ENCODE peak calls at places on chromosomes 11 and 22, in ten cellular contexts. One of them, this sample, is unnamed.

GRCh38 chr11:71103266-71103665 is 149.1 kb downstream of the SHANK2 start:
- DNase-seq in AG04450: no peak
- DNase-seq in heart right ventricle: no peak
- DNase-seq in HCT116: no peak
- DNase-seq in pancreas: peak
- DNase-seq in effector memory CD4-positive, alpha-beta T cell: no peak
- DNase-seq in upper lobe of right lung: no peak
- DNase-seq in MM.1S: no peak
- DNase-seq in ovary: no peak
- DNase-seq in GM12865: no peak
- DNase-seq in this sample: no peak

GRCh38 chr11:33701302-33701701 is 676 bp upstream of the C11orf91 start:
- DNase-seq in AG04450: no peak
- DNase-seq in heart right ventricle: no peak
- DNase-seq in HCT116: no peak
- DNase-seq in pancreas: no peak
- DNase-seq in effector memory CD4-positive, alpha-beta T cell: no peak
- DNase-seq in upper lobe of right lung: no peak
- DNase-seq in MM.1S: peak
- DNase-seq in ovary: no peak
- DNase-seq in GM12865: no peak
- DNase-seq in this sample: no peak

GRCh38 chr11:110329441-110329840 is 33.0 kb upstream of the RDX start:
- DNase-seq in AG04450: no peak
- DNase-seq in heart right ventricle: no peak
- DNase-seq in HCT116: no peak
- DNase-seq in pancreas: no peak
- DNase-seq in effector memory CD4-positive, alpha-beta T cell: no peak
- DNase-seq in upper lobe of right lung: no peak
- DNase-seq in MM.1S: no peak
- DNase-seq in ovary: no peak
- DNase-seq in GM12865: peak
- DNase-seq in this sample: no peak

GRCh38 chr11:131943296-131943695 is 572.9 kb downstream of the NTM start:
- DNase-seq in AG04450: no peak
- DNase-seq in heart right ventricle: no peak
- DNase-seq in HCT116: no peak
- DNase-seq in pancreas: no peak
- DNase-seq in effector memory CD4-positive, alpha-beta T cell: no peak
- DNase-seq in upper lobe of right lung: no peak
- DNase-seq in MM.1S: no peak
- DNase-seq in ovary: no peak
- DNase-seq in GM12865: no peak
- DNase-seq in this sample: no peak

GRCh38 chr11:85114786-85115185 is 512.4 kb downstream of the DLG2 start:
- DNase-seq in AG04450: peak
- DNase-seq in heart right ventricle: no peak
- DNase-seq in HCT116: no peak
- DNase-seq in pancreas: no peak
- DNase-seq in effector memory CD4-positive, alpha-beta T cell: no peak
- DNase-seq in upper lobe of right lung: no peak
- DNase-seq in MM.1S: no peak
- DNase-seq in ovary: no peak
- DNase-seq in GM12865: no peak
- DNase-seq in this sample: no peak

GRCh38 chr22:31089101-31090100 is 8.3 kb downstream of the SMTN start:
- DNase-seq in AG04450: no peak
- DNase-seq in heart right ventricle: peak
- DNase-seq in HCT116: no peak
- DNase-seq in pancreas: peak
- DNase-seq in effector memory CD4-positive, alpha-beta T cell: no peak
- DNase-seq in upper lobe of right lung: no peak
- DNase-seq in MM.1S: peak
- DNase-seq in ovary: peak
- DNase-seq in GM12865: peak
- DNase-seq in this sample: no peak

GRCh38 chr22:38981005-38981658 is 1.0 kb upstream of the APOBEC3B start:
- DNase-seq in AG04450: no peak
- DNase-seq in heart right ventricle: no peak
- DNase-seq in HCT116: peak
- DNase-seq in pancreas: peak
- DNase-seq in effector memory CD4-positive, alpha-beta T cell: no peak
- DNase-seq in upper lobe of right lung: no peak
- DNase-seq in MM.1S: no peak
- DNase-seq in ovary: peak
- DNase-seq in GM12865: peak
- DNase-seq in this sample: peak

GRCh38 chr11:96155627-96156378 is 187.2 kb downstream of the MAML2 start:
- DNase-seq in AG04450: peak
- DNase-seq in heart right ventricle: peak
- DNase-seq in HCT116: peak
- DNase-seq in pancreas: peak
- DNase-seq in effector memory CD4-positive, alpha-beta T cell: no peak
- DNase-seq in upper lobe of right lung: peak
- DNase-seq in MM.1S: no peak
- DNase-seq in ovary: peak
- DNase-seq in GM12865: peak
- DNase-seq in this sample: peak

GRCh38 chr11:47498584-47499152 is 49.7 kb upstream of the RAPSN start:
- DNase-seq in AG04450: no peak
- DNase-seq in heart right ventricle: no peak
- DNase-seq in HCT116: no peak
- DNase-seq in pancreas: no peak
- DNase-seq in effector memory CD4-positive, alpha-beta T cell: no peak
- DNase-seq in upper lobe of right lung: no peak
- DNase-seq in MM.1S: no peak
- DNase-seq in ovary: no peak
- DNase-seq in GM12865: no peak
- DNase-seq in this sample: no peak
- H3K4me3 ChIP-seq in AG04450: no peak
- H3K4me3 ChIP-seq in heart right ventricle: no peak
- H3K4me3 ChIP-seq in HCT116: no peak
- H3K4me3 ChIP-seq in pancreas: no peak
- H3K4me3 ChIP-seq in effector memory CD4-positive, alpha-beta T cell: no peak
- H3K4me3 ChIP-seq in upper lobe of right lung: no peak
- H3K4me3 ChIP-seq in MM.1S: no peak
- H3K4me3 ChIP-seq in ovary: no peak
- H3K4me3 ChIP-seq in GM12865: no peak
- H3K4me3 ChIP-seq in this sample: no peak

GRCh38 chr11:114219559-114220349 is 76.4 kb upstream of the NNMT start:
- DNase-seq in AG04450: no peak
- DNase-seq in heart right ventricle: no peak
- DNase-seq in HCT116: no peak
- DNase-seq in pancreas: no peak
- DNase-seq in effector memory CD4-positive, alpha-beta T cell: no peak
- DNase-seq in upper lobe of right lung: no peak
- DNase-seq in MM.1S: no peak
- DNase-seq in ovary: peak
- DNase-seq in GM12865: no peak
- DNase-seq in this sample: no peak

GRCh38 chr11:114218508-114218907 is 77.7 kb upstream of the NNMT start:
- DNase-seq in AG04450: no peak
- DNase-seq in heart right ventricle: no peak
- DNase-seq in HCT116: no peak
- DNase-seq in pancreas: no peak
- DNase-seq in effector memory CD4-positive, alpha-beta T cell: no peak
- DNase-seq in upper lobe of right lung: no peak
- DNase-seq in MM.1S: no peak
- DNase-seq in ovary: no peak
- DNase-seq in GM12865: no peak
- DNase-seq in this sample: no peak

GRCh38 chr11:114215428-114215827 is 80.8 kb upstream of the NNMT start:
- DNase-seq in AG04450: no peak
- DNase-seq in heart right ventricle: no peak
- DNase-seq in HCT116: no peak
- DNase-seq in pancreas: no peak
- DNase-seq in effector memory CD4-positive, alpha-beta T cell: no peak
- DNase-seq in upper lobe of right lung: no peak
- DNase-seq in MM.1S: no peak
- DNase-seq in ovary: no peak
- DNase-seq in GM12865: no peak
- DNase-seq in this sample: no peak

GRCh38 chr11:114215871-114216803 is 80.1 kb upstream of the NNMT start:
- DNase-seq in AG04450: no peak
- DNase-seq in heart right ventricle: peak
- DNase-seq in HCT116: no peak
- DNase-seq in pancreas: no peak
- DNase-seq in effector memory CD4-positive, alpha-beta T cell: no peak
- DNase-seq in upper lobe of right lung: no peak
- DNase-seq in MM.1S: no peak
- DNase-seq in ovary: no peak
- DNase-seq in GM12865: no peak
- DNase-seq in this sample: no peak

DNA sequence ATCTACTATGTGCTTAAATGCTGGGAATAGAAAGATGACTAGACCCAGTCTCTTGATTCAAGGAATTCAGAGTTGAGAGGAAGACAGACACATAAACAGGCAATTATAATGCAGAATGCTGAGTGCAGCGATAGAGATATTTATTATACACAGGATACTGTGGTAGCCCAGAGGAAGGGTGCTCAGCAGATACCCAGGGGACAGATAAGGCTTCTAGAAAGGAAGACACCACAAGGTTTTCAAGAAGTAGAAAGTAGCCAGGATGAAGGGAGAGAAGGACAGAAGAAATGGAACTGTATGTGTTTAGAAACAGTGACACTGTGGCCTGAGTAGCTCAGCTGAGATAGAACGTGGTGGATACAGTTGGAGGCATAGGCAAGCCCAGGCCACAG is 79.4 kb upstream of the NNMT start:
- DNase-seq in AG04450: no peak
- DNase-seq in heart right ventricle: no peak
- DNase-seq in HCT116: no peak
- DNase-seq in pancreas: no peak
- DNase-seq in effector memory CD4-positive, alpha-beta T cell: no peak
- DNase-seq in upper lobe of right lung: no peak
- DNase-seq in MM.1S: no peak
- DNase-seq in ovary: no peak
- DNase-seq in GM12865: no peak
- DNase-seq in this sample: no peak
- H3K4me3 ChIP-seq in AG04450: no peak
- H3K4me3 ChIP-seq in heart right ventricle: no peak
- H3K4me3 ChIP-seq in HCT116: no peak
- H3K4me3 ChIP-seq in pancreas: no peak
- H3K4me3 ChIP-seq in effector memory CD4-positive, alpha-beta T cell: no peak
- H3K4me3 ChIP-seq in upper lobe of right lung: no peak
- H3K4me3 ChIP-seq in MM.1S: no peak
- H3K4me3 ChIP-seq in ovary: no peak
- H3K4me3 ChIP-seq in GM12865: no peak
- H3K4me3 ChIP-seq in this sample: no peak

DNA sequence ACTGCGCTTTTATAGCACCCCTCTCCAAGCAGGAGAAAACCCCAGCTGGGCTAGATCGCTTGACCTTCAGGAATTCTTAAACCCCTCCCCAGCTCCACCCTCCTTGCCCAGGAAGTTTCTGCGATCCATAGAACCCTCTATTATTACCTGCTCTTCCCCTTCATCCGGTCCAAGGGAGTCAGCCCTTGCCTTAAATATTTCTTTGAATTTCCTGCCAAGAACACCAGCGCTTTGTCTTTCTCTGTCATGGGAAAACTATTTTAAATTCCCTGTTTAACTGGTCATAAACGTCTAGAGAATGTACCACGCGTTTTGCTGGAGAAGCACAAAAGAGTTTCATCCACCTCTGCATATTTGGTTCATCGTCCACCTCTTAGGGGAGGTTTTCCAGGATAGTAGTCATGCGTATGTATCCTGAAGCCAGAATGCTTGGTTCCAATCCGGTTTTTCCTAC is 522 bp upstream of the TRAF6 start:
- DNase-seq in AG04450: no peak
- DNase-seq in heart right ventricle: no peak
- DNase-seq in HCT116: no peak
- DNase-seq in pancreas: no peak
- DNase-seq in effector memory CD4-positive, alpha-beta T cell: no peak
- DNase-seq in upper lobe of right lung: no peak
- DNase-seq in MM.1S: no peak
- DNase-seq in ovary: no peak
- DNase-seq in GM12865: no peak
- DNase-seq in this sample: no peak
- H3K4me3 ChIP-seq in AG04450: peak
- H3K4me3 ChIP-seq in heart right ventricle: peak
- H3K4me3 ChIP-seq in HCT116: peak
- H3K4me3 ChIP-seq in pancreas: peak
- H3K4me3 ChIP-seq in effector memory CD4-positive, alpha-beta T cell: peak
- H3K4me3 ChIP-seq in upper lobe of right lung: peak
- H3K4me3 ChIP-seq in MM.1S: peak
- H3K4me3 ChIP-seq in ovary: peak
- H3K4me3 ChIP-seq in GM12865: peak
- H3K4me3 ChIP-seq in this sample: peak

GRCh38 chr11:24515632-24516031 is 18.8 kb downstream of the LUZP2 start:
- DNase-seq in AG04450: no peak
- DNase-seq in heart right ventricle: no peak
- DNase-seq in HCT116: no peak
- DNase-seq in pancreas: no peak
- DNase-seq in effector memory CD4-positive, alpha-beta T cell: no peak
- DNase-seq in upper lobe of right lung: no peak
- DNase-seq in MM.1S: no peak
- DNase-seq in ovary: no peak
- DNase-seq in GM12865: no peak
- DNase-seq in this sample: no peak

GRCh38 chr11:24513837-24514594 is 17.2 kb downstream of the LUZP2 start:
- DNase-seq in AG04450: no peak
- DNase-seq in heart right ventricle: no peak
- DNase-seq in HCT116: no peak
- DNase-seq in pancreas: no peak
- DNase-seq in effector memory CD4-positive, alpha-beta T cell: no peak
- DNase-seq in upper lobe of right lung: no peak
- DNase-seq in MM.1S: no peak
- DNase-seq in ovary: no peak
- DNase-seq in GM12865: no peak
- DNase-seq in this sample: no peak

GRCh38 chr11:24516658-24517057 is 19.8 kb downstream of the LUZP2 start:
- DNase-seq in AG04450: no peak
- DNase-seq in heart right ventricle: no peak
- DNase-seq in HCT116: no peak
- DNase-seq in pancreas: no peak
- DNase-seq in effector memory CD4-positive, alpha-beta T cell: no peak
- DNase-seq in upper lobe of right lung: no peak
- DNase-seq in MM.1S: no peak
- DNase-seq in ovary: no peak
- DNase-seq in GM12865: no peak
- DNase-seq in this sample: no peak

GRCh38 chr11:24509114-24509513 is 12.3 kb downstream of the LUZP2 start:
- DNase-seq in AG04450: no peak
- DNase-seq in heart right ventricle: no peak
- DNase-seq in HCT116: no peak
- DNase-seq in pancreas: no peak
- DNase-seq in effector memory CD4-positive, alpha-beta T cell: no peak
- DNase-seq in upper lobe of right lung: no peak
- DNase-seq in MM.1S: peak
- DNase-seq in ovary: no peak
- DNase-seq in GM12865: no peak
- DNase-seq in this sample: no peak

DNA sequence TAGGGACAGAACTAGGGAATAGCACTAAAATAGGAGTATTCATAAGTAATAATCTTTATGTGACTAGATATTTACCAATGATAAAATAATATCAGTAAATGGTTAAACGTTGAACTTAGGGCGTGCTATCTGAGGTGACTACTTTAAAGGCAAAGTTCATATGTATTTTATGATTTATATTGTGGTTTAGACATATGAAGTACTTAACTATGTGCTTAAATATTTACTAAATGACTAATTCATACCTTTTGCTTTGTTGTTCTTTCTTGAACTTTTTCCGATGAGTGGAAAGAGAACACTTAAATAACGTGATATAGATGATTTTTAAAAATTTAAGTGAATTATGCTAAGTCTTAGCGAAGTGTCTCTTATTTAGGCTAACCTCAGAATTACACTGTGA is 14.7 kb downstream of the LUZP2 start:
- DNase-seq in AG04450: no peak
- DNase-seq in heart right ventricle: no peak
- DNase-seq in HCT116: no peak
- DNase-seq in pancreas: no peak
- DNase-seq in effector memory CD4-positive, alpha-beta T cell: no peak
- DNase-seq in upper lobe of right lung: no peak
- DNase-seq in MM.1S: no peak
- DNase-seq in ovary: no peak
- DNase-seq in GM12865: no peak
- DNase-seq in this sample: no peak
- H3K4me3 ChIP-seq in AG04450: no peak
- H3K4me3 ChIP-seq in heart right ventricle: no peak
- H3K4me3 ChIP-seq in HCT116: no peak
- H3K4me3 ChIP-seq in pancreas: no peak
- H3K4me3 ChIP-seq in effector memory CD4-positive, alpha-beta T cell: no peak
- H3K4me3 ChIP-seq in upper lobe of right lung: no peak
- H3K4me3 ChIP-seq in MM.1S: no peak
- H3K4me3 ChIP-seq in ovary: no peak
- H3K4me3 ChIP-seq in GM12865: no peak
- H3K4me3 ChIP-seq in this sample: no peak

This sample was measured in Caco-2.